ENCODE peak calls at places on chromosomes 16 and 17, in four cellular contexts. One of them, this sample, is unnamed.

GRCh38 chr17:80825471-80826345 is 165.9 kb upstream of the CHMP6 start:
- DNase-seq in esophagus muscularis mucosa: no peak
- DNase-seq in H1: no peak
- DNase-seq in stomach: no peak
- DNase-seq in this sample: no peak

GRCh38 chr16:57084257-57084770 is 8.1 kb upstream of the CPNE2 start:
- DNase-seq in esophagus muscularis mucosa: peak
- DNase-seq in H1: peak
- DNase-seq in stomach: peak
- DNase-seq in this sample: no peak

GRCh38 chr17:19510903-19511302 is 22.8 kb upstream of the SLC47A1 start:
- DNase-seq in esophagus muscularis mucosa: no peak
- DNase-seq in H1: no peak
- DNase-seq in stomach: no peak
- DNase-seq in this sample: no peak

GRCh38 chr17:30200086-30200485 is 35.4 kb downstream of the SLC6A4 start:
- DNase-seq in esophagus muscularis mucosa: no peak
- DNase-seq in H1: no peak
- DNase-seq in stomach: no peak
- DNase-seq in this sample: no peak

GRCh38 chr17:75662511-75662910 is 4.4 kb downstream of the RECQL5 start:
- DNase-seq in esophagus muscularis mucosa: no peak
- DNase-seq in H1: no peak
- DNase-seq in stomach: no peak
- DNase-seq in this sample: no peak

GRCh38 chr16:50300942-50301625 is 34.7 kb downstream of the ADCY7 start:
- DNase-seq in esophagus muscularis mucosa: no peak
- DNase-seq in H1: no peak
- DNase-seq in stomach: no peak
- DNase-seq in this sample: no peak

GRCh38 chr16:84532299-84532724 is 27.9 kb upstream of the MEAK7 start:
- DNase-seq in esophagus muscularis mucosa: no peak
- DNase-seq in H1: no peak
- DNase-seq in stomach: no peak
- DNase-seq in this sample: no peak

GRCh38 chr17:5837055-5837491 is 233.1 kb upstream of the WSCD1 start:
- DNase-seq in esophagus muscularis mucosa: peak
- DNase-seq in H1: no peak
- DNase-seq in stomach: no peak
- DNase-seq in this sample: no peak

GRCh38 chr17:83051423-83052240 is 27.8 kb upstream of the METRNL start:
- DNase-seq in esophagus muscularis mucosa: peak
- DNase-seq in H1: peak
- DNase-seq in stomach: peak
- DNase-seq in this sample: peak
- TF ChIP-seq POLR2AphosphoS5 in esophagus muscularis mucosa: peak
- TF ChIP-seq POLR2AphosphoS5 in H1: no peak
- TF ChIP-seq POLR2AphosphoS5 in stomach: peak
- TF ChIP-seq POLR2AphosphoS5 in this sample: peak

GRCh38 chr16:76985362-76985761 is 205.6 kb upstream of the MON1B start:
- DNase-seq in esophagus muscularis mucosa: no peak
- DNase-seq in H1: no peak
- DNase-seq in stomach: no peak
- DNase-seq in this sample: no peak
- H3K27ac ChIP-seq in esophagus muscularis mucosa: no peak
- H3K27ac ChIP-seq in H1: no peak
- H3K27ac ChIP-seq in stomach: no peak
- H3K27ac ChIP-seq in this sample: no peak

GRCh38 chr17:17151962-17152361 is 54.2 kb downstream of the PLD6 start:
- DNase-seq in esophagus muscularis mucosa: peak
- DNase-seq in H1: no peak
- DNase-seq in stomach: peak
- DNase-seq in this sample: no peak
- TF ChIP-seq POLR2AphosphoS5 in esophagus muscularis mucosa: peak
- TF ChIP-seq POLR2AphosphoS5 in H1: no peak
- TF ChIP-seq POLR2AphosphoS5 in stomach: peak
- TF ChIP-seq POLR2AphosphoS5 in this sample: no peak

DNA sequence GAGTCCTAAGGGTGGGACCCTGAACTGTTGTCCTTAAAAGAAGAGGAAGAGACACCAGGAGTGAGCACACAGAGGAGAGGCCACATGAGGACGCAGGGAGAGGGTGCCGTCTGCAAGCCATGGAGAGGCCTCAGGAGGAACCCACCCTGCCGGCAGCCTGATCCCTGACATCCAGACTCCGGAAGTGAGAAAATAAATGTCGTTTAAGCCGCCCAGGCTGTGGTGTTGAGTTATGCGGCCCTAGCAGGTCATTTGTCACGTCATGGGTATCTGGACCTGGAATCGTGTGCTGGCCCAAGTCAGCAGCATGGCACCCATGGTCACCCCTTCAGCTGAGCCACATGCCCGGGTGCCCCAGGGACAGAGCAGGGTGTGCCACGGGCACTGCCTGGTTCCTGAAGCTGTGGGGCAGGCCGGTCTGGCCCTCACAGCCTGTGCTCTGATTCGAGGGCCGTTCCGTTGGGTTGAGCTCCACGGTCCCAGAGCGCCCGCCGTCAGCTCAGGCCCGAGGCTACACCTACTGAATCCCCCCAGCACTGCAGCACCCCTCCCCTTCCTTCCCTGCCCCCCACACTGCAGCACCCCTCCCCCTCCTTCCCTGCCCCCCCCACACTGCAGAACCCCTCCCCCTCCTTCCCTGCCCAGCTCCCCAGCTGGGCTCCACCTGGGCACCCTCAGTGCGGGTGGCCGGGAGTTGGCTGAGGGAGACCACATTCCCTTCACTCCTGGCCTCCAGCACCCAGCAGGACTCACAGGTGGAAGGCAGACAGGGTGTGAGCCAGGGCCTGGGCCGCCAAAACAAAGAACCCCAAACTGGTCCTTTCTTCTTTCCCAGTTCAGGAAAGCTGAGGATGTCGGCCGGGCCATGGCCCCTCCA is 2.7 kb upstream of the CCDC57 start:
- DNase-seq in esophagus muscularis mucosa: no peak
- DNase-seq in H1: no peak
- DNase-seq in stomach: no peak
- DNase-seq in this sample: no peak
- H3K27ac ChIP-seq in esophagus muscularis mucosa: peak
- H3K27ac ChIP-seq in H1: no peak
- H3K27ac ChIP-seq in stomach: peak
- H3K27ac ChIP-seq in this sample: peak

GRCh38 chr16:66207139-66207863 is 159.2 kb upstream of the CDH5 start:
- DNase-seq in esophagus muscularis mucosa: peak
- DNase-seq in H1: peak
- DNase-seq in stomach: no peak
- DNase-seq in this sample: no peak
- TF ChIP-seq POLR2AphosphoS5 in esophagus muscularis mucosa: no peak
- TF ChIP-seq POLR2AphosphoS5 in H1: no peak
- TF ChIP-seq POLR2AphosphoS5 in stomach: no peak
- TF ChIP-seq POLR2AphosphoS5 in this sample: no peak

GRCh38 chr17:82297280-82297803 is 20.1 kb downstream of the CD7 start:
- DNase-seq in esophagus muscularis mucosa: peak
- DNase-seq in H1: no peak
- DNase-seq in stomach: peak
- DNase-seq in this sample: no peak
- H3K27ac ChIP-seq in esophagus muscularis mucosa: peak
- H3K27ac ChIP-seq in H1: no peak
- H3K27ac ChIP-seq in stomach: peak
- H3K27ac ChIP-seq in this sample: no peak

GRCh38 chr16:55408656-55409055 is 70.3 kb upstream of the MMP2 start:
- DNase-seq in esophagus muscularis mucosa: no peak
- DNase-seq in H1: no peak
- DNase-seq in stomach: no peak
- DNase-seq in this sample: no peak

GRCh38 chr16:55406651-55407050 is 72.3 kb upstream of the MMP2 start:
- DNase-seq in esophagus muscularis mucosa: no peak
- DNase-seq in H1: no peak
- DNase-seq in stomach: no peak
- DNase-seq in this sample: no peak

DNA sequence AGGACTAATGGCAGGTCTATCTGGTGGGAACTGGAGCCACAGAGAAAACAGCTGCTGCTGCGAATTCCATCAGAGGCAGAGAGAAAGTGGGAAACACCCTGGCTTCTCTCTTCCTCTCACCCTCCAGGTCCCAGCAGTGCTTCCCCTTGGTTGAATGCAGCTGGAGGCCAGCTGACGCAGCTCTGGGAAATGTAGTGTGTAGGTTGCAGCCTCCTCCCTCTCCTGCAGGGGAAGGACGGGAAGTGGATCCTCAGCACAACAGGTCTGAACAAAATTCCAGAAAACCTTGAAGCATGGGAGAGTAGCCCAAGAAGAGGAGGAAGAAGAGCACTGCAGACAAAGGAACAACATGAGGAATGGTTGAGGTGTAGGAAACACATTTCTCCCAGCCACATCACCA is 67.8 kb upstream of the MMP2 start:
- DNase-seq in esophagus muscularis mucosa: no peak
- DNase-seq in H1: no peak
- DNase-seq in stomach: no peak
- DNase-seq in this sample: no peak
- TF ChIP-seq POLR2AphosphoS5 in esophagus muscularis mucosa: no peak
- TF ChIP-seq POLR2AphosphoS5 in H1: no peak
- TF ChIP-seq POLR2AphosphoS5 in stomach: no peak
- TF ChIP-seq POLR2AphosphoS5 in this sample: no peak

GRCh38 chr16:2905988-2906387 is 5.7 kb upstream of the FLYWCH1 start:
- DNase-seq in esophagus muscularis mucosa: no peak
- DNase-seq in H1: no peak
- DNase-seq in stomach: no peak
- DNase-seq in this sample: no peak
- H3K27ac ChIP-seq in esophagus muscularis mucosa: peak
- H3K27ac ChIP-seq in H1: no peak
- H3K27ac ChIP-seq in stomach: peak
- H3K27ac ChIP-seq in this sample: no peak

This sample was measured in SK-N-MC.